ENCODE peak calls at places on chromosomes 5 and 9, in five cellular contexts. One of them, this sample, is unnamed.

GRCh38 chr5:101009758-101010519 is 106.9 kb upstream of the ST8SIA4 start:
- DNase-seq in K562: no peak
- DNase-seq in GM12878: peak
- DNase-seq in HepG2: no peak
- DNase-seq in A549: no peak
- DNase-seq in this sample: peak

GRCh38 chr9:89513836-89514235 is 15.9 kb upstream of the SEMA4D start:
- DNase-seq in GM12878: no peak
- DNase-seq in HepG2: no peak
- DNase-seq in K562: no peak
- DNase-seq in A549: no peak
- DNase-seq in this sample: no peak

GRCh38 chr5:181217111-181217804 is 5.8 kb upstream of the TRIM41 start:
- DNase-seq in K562: peak
- DNase-seq in HepG2: no peak
- DNase-seq in A549: peak
- DNase-seq in GM12878: peak
- DNase-seq in this sample: peak

GRCh38 chr9:124654431-124654830 is 116.7 kb downstream of the NR6A1 start:
- DNase-seq in K562: no peak
- DNase-seq in HepG2: no peak
- DNase-seq in GM12878: no peak
- DNase-seq in A549: no peak
- DNase-seq in this sample: no peak

GRCh38 chr5:167639213-167639612 is 652.2 kb upstream of the WWC1 start:
- DNase-seq in K562: no peak
- DNase-seq in HepG2: no peak
- DNase-seq in GM12878: no peak
- DNase-seq in A549: no peak
- DNase-seq in this sample: no peak

GRCh38 chr9:115923903-115924668 is 229.5 kb upstream of the PAPPA start:
- DNase-seq in HepG2: peak
- DNase-seq in GM12878: no peak
- DNase-seq in A549: peak
- DNase-seq in K562: no peak
- DNase-seq in this sample: no peak

GRCh38 chr9:131259432-131259885 is 16.9 kb downstream of the FAM78A start:
- DNase-seq in HepG2: no peak
- DNase-seq in K562: peak
- DNase-seq in GM12878: no peak
- DNase-seq in A549: no peak
- DNase-seq in this sample: peak

GRCh38 chr9:84339523-84339922 is 1.0 kb downstream of the SLC28A3 start:
- DNase-seq in GM12878: no peak
- DNase-seq in K562: no peak
- DNase-seq in HepG2: no peak
- DNase-seq in A549: no peak
- DNase-seq in this sample: no peak

GRCh38 chr9:81416476-81417298 is 272.7 kb downstream of the TLE1 start:
- DNase-seq in GM12878: no peak
- DNase-seq in A549: no peak
- DNase-seq in HepG2: no peak
- DNase-seq in K562: no peak
- DNase-seq in this sample: no peak

GRCh38 chr9:38316166-38316765 is 76.2 kb upstream of the ALDH1B1 start:
- DNase-seq in A549: no peak
- DNase-seq in GM12878: no peak
- DNase-seq in HepG2: no peak
- DNase-seq in K562: no peak
- DNase-seq in this sample: no peak

GRCh38 chr9:137310190-137311052 is 8.3 kb upstream of the NRARP start:
- DNase-seq in K562: no peak
- DNase-seq in A549: peak
- DNase-seq in HepG2: no peak
- DNase-seq in GM12878: no peak
- DNase-seq in this sample: no peak

GRCh38 chr9:108483676-108484075 is 372.1 kb downstream of the ACTL7B start:
- DNase-seq in K562: no peak
- DNase-seq in GM12878: no peak
- DNase-seq in HepG2: no peak
- DNase-seq in A549: no peak
- DNase-seq in this sample: no peak

GRCh38 chr5:72063219-72063819 is 44.0 kb upstream of the MAP1B start:
- DNase-seq in K562: peak
- DNase-seq in A549: peak
- DNase-seq in GM12878: no peak
- DNase-seq in HepG2: peak
- DNase-seq in this sample: peak

GRCh38 chr5:13944564-13945195 is at the start of gene DNAH5:
- DNase-seq in GM12878: no peak
- DNase-seq in K562: no peak
- DNase-seq in HepG2: no peak
- DNase-seq in A549: no peak
- DNase-seq in this sample: no peak

GRCh38 chr5:95130951-95131350 is 153.9 kb downstream of the MCTP1 start:
- DNase-seq in GM12878: no peak
- DNase-seq in A549: peak
- DNase-seq in HepG2: no peak
- DNase-seq in K562: no peak
- DNase-seq in this sample: peak

GRCh38 chr9:8262625-8263622 is 463.3 kb upstream of the DMAC1 start:
- DNase-seq in GM12878: no peak
- DNase-seq in A549: no peak
- DNase-seq in K562: no peak
- DNase-seq in HepG2: no peak
- DNase-seq in this sample: peak

GRCh38 chr5:112491257-112491656 is 72.2 kb upstream of the EPB41L4A start:
- DNase-seq in K562: peak
- DNase-seq in HepG2: peak
- DNase-seq in GM12878: no peak
- DNase-seq in A549: peak
- DNase-seq in this sample: peak

GRCh38 chr5:2175041-2175440 is 292.3 kb upstream of the IRX4 start:
- DNase-seq in K562: no peak
- DNase-seq in GM12878: no peak
- DNase-seq in A549: no peak
- DNase-seq in HepG2: no peak
- DNase-seq in this sample: no peak
- TF ChIP-seq JUNB in K562: no peak
- TF ChIP-seq JUNB in GM12878: no peak
- TF ChIP-seq JUNB in A549: no peak
- TF ChIP-seq JUNB in HepG2: no peak
- TF ChIP-seq JUNB in this sample: no peak

DNA sequence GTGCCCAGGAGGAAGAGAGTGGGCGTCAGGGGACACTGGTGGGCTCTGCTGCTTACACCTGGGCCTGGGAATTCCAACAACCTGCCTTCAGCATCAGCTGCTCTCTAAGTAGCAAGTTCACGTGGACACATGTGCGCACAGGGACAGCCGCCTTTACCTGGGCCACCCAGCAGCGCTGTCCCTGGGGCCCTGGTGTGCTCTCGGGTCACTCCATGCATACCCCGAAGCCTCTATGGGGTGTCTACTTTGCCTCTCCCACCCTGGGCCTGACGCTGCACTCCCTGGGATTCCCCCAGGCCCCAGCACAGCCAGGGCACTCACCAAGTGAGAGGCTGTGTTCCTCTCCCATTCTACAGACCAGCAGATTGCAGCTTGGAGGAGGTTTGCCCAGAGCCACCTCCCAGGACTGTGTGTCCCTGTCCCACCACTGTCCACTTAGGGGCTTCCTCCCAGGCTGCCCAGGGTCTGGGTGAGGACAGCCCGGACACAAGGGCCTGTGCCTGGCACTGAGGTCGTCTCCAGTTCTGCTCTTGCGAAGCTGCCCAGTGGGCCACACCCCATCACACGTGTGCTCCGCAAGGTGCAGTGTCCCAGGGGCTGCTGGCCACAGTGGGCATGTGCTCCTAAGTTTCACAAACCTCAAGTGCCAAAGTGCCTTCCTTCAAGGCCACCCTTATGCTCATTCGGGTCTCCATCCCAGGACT is 5.9 kb downstream of the NINJ1 start:
- DNase-seq in GM12878: no peak
- DNase-seq in HepG2: no peak
- DNase-seq in A549: no peak
- DNase-seq in K562: no peak
- DNase-seq in this sample: no peak
- H3K27ac ChIP-seq in GM12878: no peak
- H3K27ac ChIP-seq in HepG2: peak
- H3K27ac ChIP-seq in A549: no peak
- H3K27ac ChIP-seq in K562: no peak
- H3K27ac ChIP-seq in this sample: no peak

GRCh38 chr5:141328231-141328630 is 2.1 kb upstream of the PCDHGA1 start:
- DNase-seq in K562: no peak
- DNase-seq in GM12878: no peak
- DNase-seq in HepG2: no peak
- DNase-seq in A549: no peak
- DNase-seq in this sample: no peak

GRCh38 chr5:141326088-141326854 is 4.0 kb upstream of the PCDHGA1 start:
- DNase-seq in A549: peak
- DNase-seq in HepG2: peak
- DNase-seq in K562: peak
- DNase-seq in GM12878: no peak
- DNase-seq in this sample: peak

GRCh38 chr5:141330299-141331080 is at the start of gene PCDHGA1:
- DNase-seq in GM12878: no peak
- DNase-seq in K562: peak
- DNase-seq in A549: peak
- DNase-seq in HepG2: peak
- DNase-seq in this sample: peak
- TF ChIP-seq JUNB in GM12878: no peak
- TF ChIP-seq JUNB in K562: no peak
- TF ChIP-seq JUNB in A549: no peak
- TF ChIP-seq JUNB in HepG2: no peak
- TF ChIP-seq JUNB in this sample: no peak

DNA sequence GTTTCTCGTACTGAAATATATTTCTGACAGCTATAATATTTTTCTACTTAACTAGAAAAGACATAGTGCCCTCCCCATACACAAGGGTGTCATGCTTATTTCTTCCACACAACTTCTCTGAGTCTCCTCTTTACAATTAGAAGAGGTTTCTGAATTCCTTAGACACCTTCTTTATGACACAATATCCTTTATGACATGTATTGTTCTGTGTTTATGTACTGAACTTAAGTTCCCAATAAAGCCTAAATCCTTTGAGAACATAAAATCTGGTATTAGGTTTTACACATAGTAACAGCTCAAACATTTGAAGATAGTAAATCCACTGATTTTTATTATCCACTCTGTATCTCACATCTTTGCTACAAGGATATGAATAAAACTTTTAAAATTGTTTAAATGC is 32.5 kb downstream of the GRAMD2B start:
- DNase-seq in GM12878: no peak
- DNase-seq in A549: no peak
- DNase-seq in K562: no peak
- DNase-seq in HepG2: no peak
- DNase-seq in this sample: no peak
- H3K27ac ChIP-seq in GM12878: no peak
- H3K27ac ChIP-seq in A549: no peak
- H3K27ac ChIP-seq in K562: no peak
- H3K27ac ChIP-seq in HepG2: no peak
- H3K27ac ChIP-seq in this sample: no peak

GRCh38 chr5:10434392-10434791 is 7.3 kb upstream of the ROPN1L start:
- DNase-seq in HepG2: no peak
- DNase-seq in GM12878: no peak
- DNase-seq in A549: no peak
- DNase-seq in K562: no peak
- DNase-seq in this sample: no peak
- TF ChIP-seq JUNB in HepG2: no peak
- TF ChIP-seq JUNB in GM12878: no peak
- TF ChIP-seq JUNB in A549: no peak
- TF ChIP-seq JUNB in K562: no peak
- TF ChIP-seq JUNB in this sample: no peak

GRCh38 chr9:129335456-129336129 is 157.5 kb upstream of the IER5L start:
- DNase-seq in A549: no peak
- DNase-seq in K562: no peak
- DNase-seq in HepG2: no peak
- DNase-seq in GM12878: no peak
- DNase-seq in this sample: peak
- H3K27ac ChIP-seq in A549: peak
- H3K27ac ChIP-seq in K562: no peak
- H3K27ac ChIP-seq in HepG2: no peak
- H3K27ac ChIP-seq in GM12878: no peak
- H3K27ac ChIP-seq in this sample: peak

DNA sequence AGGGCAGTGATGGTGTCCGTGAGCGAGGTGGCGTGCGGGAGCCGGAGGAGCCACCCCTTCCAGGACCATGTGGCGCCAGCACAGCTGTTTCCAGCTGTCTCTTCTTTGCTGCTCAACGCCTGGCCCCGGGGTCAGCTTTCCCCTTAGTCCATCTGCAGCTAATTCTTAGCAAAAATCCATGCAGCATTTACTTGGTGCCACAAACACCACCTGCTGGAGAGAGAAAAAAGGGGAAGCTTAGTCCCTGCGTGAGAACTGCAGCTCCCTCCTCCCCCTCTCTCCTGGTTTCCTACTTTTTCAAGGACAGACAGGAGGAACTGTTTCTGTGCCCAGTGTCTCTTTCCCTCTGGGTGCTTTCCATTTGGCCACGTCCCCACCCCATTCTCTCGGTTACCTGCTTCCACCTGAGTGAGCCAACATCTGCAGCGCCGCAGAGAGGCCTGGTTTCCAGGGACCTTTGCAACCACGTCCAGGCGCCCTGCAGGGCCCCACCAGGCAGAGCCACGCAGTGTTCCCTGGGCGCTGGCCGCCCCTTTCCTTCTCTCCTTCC is 3.4 kb downstream of the SLC6A19 start:
- DNase-seq in K562: peak
- DNase-seq in GM12878: no peak
- DNase-seq in HepG2: peak
- DNase-seq in A549: peak
- DNase-seq in this sample: peak
- TF ChIP-seq JUNB in K562: no peak
- TF ChIP-seq JUNB in GM12878: no peak
- TF ChIP-seq JUNB in HepG2: no peak
- TF ChIP-seq JUNB in A549: no peak
- TF ChIP-seq JUNB in this sample: no peak

GRCh38 chr5:157570801-157571200 is 4.8 kb downstream of the ADAM19 start:
- DNase-seq in GM12878: no peak
- DNase-seq in A549: no peak
- DNase-seq in HepG2: no peak
- DNase-seq in K562: no peak
- DNase-seq in this sample: no peak
- H3K27ac ChIP-seq in GM12878: peak
- H3K27ac ChIP-seq in A549: no peak
- H3K27ac ChIP-seq in HepG2: no peak
- H3K27ac ChIP-seq in K562: no peak
- H3K27ac ChIP-seq in this sample: no peak

This sample was measured in GM23338.